ENCODE peak calls at places on chromosomes 6 and 20, in four cellular contexts. One of them, this sample, is unnamed.

GRCh38 chr6:97978855-97979271 is 695.8 kb upstream of the MMS22L start:
- DNase-seq in activated CD8-positive, alpha-beta T cell treated with anti-CD3 and anti-CD28 coated beads for 36 hours: no peak
- DNase-seq in astrocyte of the hippocampus: no peak
- DNase-seq in stimulated activated naive CD4-positive, alpha-beta T cell treated with Interleukin-2 at 50 U/mL for 16 hours: no peak
- DNase-seq in this sample: no peak

GRCh38 chr6:42498473-42499128 is 46.9 kb upstream of the TRERF1 start:
- DNase-seq in activated CD8-positive, alpha-beta T cell treated with anti-CD3 and anti-CD28 coated beads for 36 hours: no peak
- DNase-seq in astrocyte of the hippocampus: no peak
- DNase-seq in stimulated activated naive CD4-positive, alpha-beta T cell treated with Interleukin-2 at 50 U/mL for 16 hours: no peak
- DNase-seq in this sample: no peak

GRCh38 chr6:13470240-13471140 is 16.9 kb downstream of the GFOD1 start:
- DNase-seq in astrocyte of the hippocampus: peak; percentile 57
- DNase-seq in activated CD8-positive, alpha-beta T cell treated with anti-CD3 and anti-CD28 coated beads for 36 hours: no peak
- DNase-seq in stimulated activated naive CD4-positive, alpha-beta T cell treated with Interleukin-2 at 50 U/mL for 16 hours: no peak
- DNase-seq in this sample: no peak

GRCh38 chr20:50868509-50869495 is 62.4 kb downstream of the ADNP start:
- DNase-seq in astrocyte of the hippocampus: no peak
- DNase-seq in stimulated activated naive CD4-positive, alpha-beta T cell treated with Interleukin-2 at 50 U/mL for 16 hours: no peak
- DNase-seq in activated CD8-positive, alpha-beta T cell treated with anti-CD3 and anti-CD28 coated beads for 36 hours: no peak
- DNase-seq in this sample: no peak

GRCh38 chr6:74872754-74873446 is 333.0 kb downstream of the COL12A1 start:
- DNase-seq in stimulated activated naive CD4-positive, alpha-beta T cell treated with Interleukin-2 at 50 U/mL for 16 hours: no peak
- DNase-seq in activated CD8-positive, alpha-beta T cell treated with anti-CD3 and anti-CD28 coated beads for 36 hours: no peak
- DNase-seq in astrocyte of the hippocampus: no peak
- DNase-seq in this sample: no peak

GRCh38 chr20:53606364-53606985 is 12.8 kb upstream of the ZNF217 start:
- DNase-seq in stimulated activated naive CD4-positive, alpha-beta T cell treated with Interleukin-2 at 50 U/mL for 16 hours: no peak
- DNase-seq in activated CD8-positive, alpha-beta T cell treated with anti-CD3 and anti-CD28 coated beads for 36 hours: no peak
- DNase-seq in astrocyte of the hippocampus: peak; percentile 69
- DNase-seq in this sample: no peak

GRCh38 chr20:48919882-48920526 is 1.5 kb upstream of the ARFGEF2 start:
- DNase-seq in activated CD8-positive, alpha-beta T cell treated with anti-CD3 and anti-CD28 coated beads for 36 hours: no peak
- DNase-seq in stimulated activated naive CD4-positive, alpha-beta T cell treated with Interleukin-2 at 50 U/mL for 16 hours: no peak
- DNase-seq in astrocyte of the hippocampus: no peak
- DNase-seq in this sample: no peak

GRCh38 chr6:170186006-170186908 is 104.6 kb downstream of the DLL1 start:
- DNase-seq in activated CD8-positive, alpha-beta T cell treated with anti-CD3 and anti-CD28 coated beads for 36 hours: no peak
- DNase-seq in astrocyte of the hippocampus: no peak
- DNase-seq in stimulated activated naive CD4-positive, alpha-beta T cell treated with Interleukin-2 at 50 U/mL for 16 hours: no peak
- DNase-seq in this sample: no peak

GRCh38 chr6:107554326-107554725 is 64.4 kb downstream of the SOBP start:
- DNase-seq in stimulated activated naive CD4-positive, alpha-beta T cell treated with Interleukin-2 at 50 U/mL for 16 hours: no peak
- DNase-seq in activated CD8-positive, alpha-beta T cell treated with anti-CD3 and anti-CD28 coated beads for 36 hours: no peak
- DNase-seq in astrocyte of the hippocampus: no peak
- DNase-seq in this sample: no peak

GRCh38 chr20:17679786-17680127 is 2.3 kb downstream of the RRBP1 start:
- DNase-seq in activated CD8-positive, alpha-beta T cell treated with anti-CD3 and anti-CD28 coated beads for 36 hours: no peak
- DNase-seq in stimulated activated naive CD4-positive, alpha-beta T cell treated with Interleukin-2 at 50 U/mL for 16 hours: no peak
- DNase-seq in astrocyte of the hippocampus: no peak
- DNase-seq in this sample: no peak

GRCh38 chr6:168265394-168265793 is 54.2 kb downstream of the DACT2 start:
- DNase-seq in activated CD8-positive, alpha-beta T cell treated with anti-CD3 and anti-CD28 coated beads for 36 hours: no peak
- DNase-seq in stimulated activated naive CD4-positive, alpha-beta T cell treated with Interleukin-2 at 50 U/mL for 16 hours: no peak
- DNase-seq in astrocyte of the hippocampus: no peak
- DNase-seq in this sample: no peak

GRCh38 chr20:38167851-38168760 is 3.0 kb upstream of the TGM2 start:
- DNase-seq in astrocyte of the hippocampus: peak; percentile 93
- DNase-seq in stimulated activated naive CD4-positive, alpha-beta T cell treated with Interleukin-2 at 50 U/mL for 16 hours: no peak
- DNase-seq in activated CD8-positive, alpha-beta T cell treated with anti-CD3 and anti-CD28 coated beads for 36 hours: peak; percentile 22
- DNase-seq in this sample: peak; percentile 94

GRCh38 chr6:36907781-36908180 is 22.0 kb downstream of the C6orf89 start:
- DNase-seq in astrocyte of the hippocampus: peak; percentile 84
- DNase-seq in activated CD8-positive, alpha-beta T cell treated with anti-CD3 and anti-CD28 coated beads for 36 hours: no peak
- DNase-seq in stimulated activated naive CD4-positive, alpha-beta T cell treated with Interleukin-2 at 50 U/mL for 16 hours: no peak
- DNase-seq in this sample: no peak

GRCh38 chr20:38863024-38863851 is 57.7 kb downstream of the PPP1R16B start:
- DNase-seq in astrocyte of the hippocampus: no peak
- DNase-seq in stimulated activated naive CD4-positive, alpha-beta T cell treated with Interleukin-2 at 50 U/mL for 16 hours: peak; percentile 57
- DNase-seq in activated CD8-positive, alpha-beta T cell treated with anti-CD3 and anti-CD28 coated beads for 36 hours: peak; percentile 81
- DNase-seq in this sample: no peak

GRCh38 chr6:5202941-5203340 is 57.8 kb downstream of the LYRM4 start:
- DNase-seq in astrocyte of the hippocampus: no peak
- DNase-seq in activated CD8-positive, alpha-beta T cell treated with anti-CD3 and anti-CD28 coated beads for 36 hours: no peak
- DNase-seq in stimulated activated naive CD4-positive, alpha-beta T cell treated with Interleukin-2 at 50 U/mL for 16 hours: no peak
- DNase-seq in this sample: no peak

GRCh38 chr20:4673371-4674001 is 48.2 kb upstream of the PRND start:
- DNase-seq in activated CD8-positive, alpha-beta T cell treated with anti-CD3 and anti-CD28 coated beads for 36 hours: no peak
- DNase-seq in stimulated activated naive CD4-positive, alpha-beta T cell treated with Interleukin-2 at 50 U/mL for 16 hours: no peak
- DNase-seq in astrocyte of the hippocampus: no peak
- DNase-seq in this sample: no peak

GRCh38 chr6:39302669-39303424 is 11.4 kb downstream of the KCNK17 start:
- DNase-seq in astrocyte of the hippocampus: peak; percentile 81
- DNase-seq in stimulated activated naive CD4-positive, alpha-beta T cell treated with Interleukin-2 at 50 U/mL for 16 hours: peak; percentile 78
- DNase-seq in activated CD8-positive, alpha-beta T cell treated with anti-CD3 and anti-CD28 coated beads for 36 hours: peak; percentile 96
- DNase-seq in this sample: peak; percentile 48

GRCh38 chr6:124997196-124997875 is 35.1 kb downstream of the RNF217 start:
- DNase-seq in stimulated activated naive CD4-positive, alpha-beta T cell treated with Interleukin-2 at 50 U/mL for 16 hours: no peak
- DNase-seq in astrocyte of the hippocampus: no peak
- DNase-seq in activated CD8-positive, alpha-beta T cell treated with anti-CD3 and anti-CD28 coated beads for 36 hours: no peak
- DNase-seq in this sample: no peak

GRCh38 chr20:22502731-22503191 is 81.6 kb downstream of the FOXA2 start:
- DNase-seq in activated CD8-positive, alpha-beta T cell treated with anti-CD3 and anti-CD28 coated beads for 36 hours: no peak
- DNase-seq in stimulated activated naive CD4-positive, alpha-beta T cell treated with Interleukin-2 at 50 U/mL for 16 hours: no peak
- DNase-seq in astrocyte of the hippocampus: no peak
- DNase-seq in this sample: no peak

GRCh38 chr6:453152-453551 is 61.6 kb downstream of the IRF4 start:
- DNase-seq in stimulated activated naive CD4-positive, alpha-beta T cell treated with Interleukin-2 at 50 U/mL for 16 hours: no peak
- DNase-seq in activated CD8-positive, alpha-beta T cell treated with anti-CD3 and anti-CD28 coated beads for 36 hours: no peak
- DNase-seq in astrocyte of the hippocampus: no peak
- DNase-seq in this sample: peak; percentile 88

GRCh38 chr20:62595491-62595890 is 46.8 kb upstream of the SLCO4A1 start:
- DNase-seq in stimulated activated naive CD4-positive, alpha-beta T cell treated with Interleukin-2 at 50 U/mL for 16 hours: peak; percentile 8
- DNase-seq in activated CD8-positive, alpha-beta T cell treated with anti-CD3 and anti-CD28 coated beads for 36 hours: peak; percentile 31
- DNase-seq in astrocyte of the hippocampus: peak; percentile 21
- DNase-seq in this sample: peak; percentile 36

GRCh38 chr6:5205877-5206840 is 54.6 kb downstream of the LYRM4 start:
- DNase-seq in astrocyte of the hippocampus: peak; percentile 68
- DNase-seq in activated CD8-positive, alpha-beta T cell treated with anti-CD3 and anti-CD28 coated beads for 36 hours: no peak
- DNase-seq in stimulated activated naive CD4-positive, alpha-beta T cell treated with Interleukin-2 at 50 U/mL for 16 hours: no peak
- DNase-seq in this sample: peak; percentile 44

GRCh38 chr6:85483861-85484260 is 34.0 kb downstream of the NT5E start:
- DNase-seq in stimulated activated naive CD4-positive, alpha-beta T cell treated with Interleukin-2 at 50 U/mL for 16 hours: no peak
- DNase-seq in astrocyte of the hippocampus: no peak
- DNase-seq in activated CD8-positive, alpha-beta T cell treated with anti-CD3 and anti-CD28 coated beads for 36 hours: no peak
- DNase-seq in this sample: no peak

GRCh38 chr6:12545837-12546658 is 170.5 kb upstream of the PHACTR1 start:
- DNase-seq in stimulated activated naive CD4-positive, alpha-beta T cell treated with Interleukin-2 at 50 U/mL for 16 hours: no peak
- DNase-seq in activated CD8-positive, alpha-beta T cell treated with anti-CD3 and anti-CD28 coated beads for 36 hours: no peak
- DNase-seq in astrocyte of the hippocampus: peak; percentile 88
- DNase-seq in this sample: peak; percentile 85

GRCh38 chr6:166449036-166449435 is 66.3 kb upstream of the MPC1 start:
- DNase-seq in stimulated activated naive CD4-positive, alpha-beta T cell treated with Interleukin-2 at 50 U/mL for 16 hours: no peak
- DNase-seq in astrocyte of the hippocampus: no peak
- DNase-seq in activated CD8-positive, alpha-beta T cell treated with anti-CD3 and anti-CD28 coated beads for 36 hours: no peak
- DNase-seq in this sample: peak; percentile 34

GRCh38 chr6:3798211-3798909 is 46.8 kb upstream of the PXDC1 start:
- DNase-seq in astrocyte of the hippocampus: no peak
- DNase-seq in stimulated activated naive CD4-positive, alpha-beta T cell treated with Interleukin-2 at 50 U/mL for 16 hours: no peak
- DNase-seq in activated CD8-positive, alpha-beta T cell treated with anti-CD3 and anti-CD28 coated beads for 36 hours: no peak
- DNase-seq in this sample: peak; percentile 76

GRCh38 chr6:33007831-33008395 is 1.5 kb downstream of the HLA-DOA start:
- DNase-seq in activated CD8-positive, alpha-beta T cell treated with anti-CD3 and anti-CD28 coated beads for 36 hours: no peak
- DNase-seq in stimulated activated naive CD4-positive, alpha-beta T cell treated with Interleukin-2 at 50 U/mL for 16 hours: no peak
- DNase-seq in astrocyte of the hippocampus: no peak
- DNase-seq in this sample: no peak

GRCh38 chr6:29708432-29709177 is 14.6 kb upstream of the HLA-F start:
- DNase-seq in astrocyte of the hippocampus: no peak
- DNase-seq in stimulated activated naive CD4-positive, alpha-beta T cell treated with Interleukin-2 at 50 U/mL for 16 hours: peak; percentile 32
- DNase-seq in activated CD8-positive, alpha-beta T cell treated with anti-CD3 and anti-CD28 coated beads for 36 hours: peak; percentile 84
- DNase-seq in this sample: peak; percentile 27